ENCODE peak calls at places on chromosomes 13 and 19, in six cellular contexts. K, N, E, F, T and B are unnamed samples. For H3K27me3 and H3K4me1, the result is how much of the 10 kb centered on the place peaks cover.

GRCh38 chr13:49711218-49711863 is 20.1 kb upstream of the EBPL start:
- DNase-seq in K (no peak), N (no peak), E (no peak), F (no peak), T (no peak), B (no peak)

GRCh38 chr13:97101912-97102311 is 107.6 kb upstream of the OXGR1 start:
- DNase-seq in K (no peak), N (no peak), E (no peak), F (no peak), T (no peak), B (no peak)

GRCh38 chr13:60379837-60380236 is 17.2 kb upstream of the TDRD3 start:
- DNase-seq in K (no peak), N (no peak), E (no peak), F (no peak), T (no peak), B (no peak)

GRCh38 chr19:42290523-42291436 is 11.2 kb upstream of the PRR19 start:
- DNase-seq in K (peak), N (no peak), E (peak), F (peak), T (no peak), B (no peak)

GRCh38 chr19:16268676-16269319 is 55.8 kb upstream of the KLF2 start:
- DNase-seq in K (peak), N (no peak), E (no peak), F (no peak), T (no peak), B (no peak)

GRCh38 chr13:98150836-98151489 is 8.1 kb downstream of the FARP1 start:
- DNase-seq in K (no peak), N (no peak), E (no peak), F (no peak), T (no peak), B (no peak)

GRCh38 chr13:112968380-112968909 is 569 bp upstream of the MCF2L start:
- DNase-seq in K (peak), N (peak), E (peak), F (peak), T (no peak), B (peak)

GRCh38 chr19:48630289-48631036 is 6.7 kb downstream of the DBP start:
- DNase-seq in K (no peak), N (peak), E (peak), F (peak), T (no peak), B (peak)

GRCh38 chr19:22332924-22333323 is 46.7 kb downstream of the ZNF729 start:
- DNase-seq in K (no peak), N (no peak), E (no peak), F (no peak), T (no peak), B (no peak)

GRCh38 chr13:68940049-68940448 is 1167.6 kb upstream of the ATXN8OS start:
- DNase-seq in K (no peak), N (no peak), E (no peak), F (no peak), T (no peak), B (no peak)

GRCh38 chr13:48320906-48321510 is 17.5 kb downstream of the RB1 start:
- DNase-seq in K (no peak), N (peak), E (no peak), F (no peak), T (no peak), B (no peak)

GRCh38 chr13:20230913-20231838 is 943 bp downstream of the GJB6 start:
- DNase-seq in K (no peak), N (no peak), E (no peak), F (no peak), T (no peak), B (no peak)

GRCh38 chr13:45875951-45876350 is 24.4 kb upstream of the SIAH3 start:
- DNase-seq in K (no peak), N (no peak), E (no peak), F (no peak), T (no peak), B (no peak)

GRCh38 chr19:55188620-55189019 is 8.5 kb upstream of the SYT5 start:
- DNase-seq in K (no peak), N (no peak), E (no peak), F (no peak), T (no peak), B (no peak)

GRCh38 chr13:42211704-42212103 is 60.2 kb upstream of the AKAP11 start:
- DNase-seq in K (no peak), N (no peak), E (no peak), F (no peak), T (no peak), B (no peak)

GRCh38 chr19:3723883-3724282 is 15.7 kb downstream of the TJP3 start:
- DNase-seq in K (no peak), N (no peak), E (no peak), F (no peak), T (no peak), B (no peak)

GRCh38 chr13:45362939-45363338 is 22.0 kb upstream of the TPT1 start:
- DNase-seq in K (no peak), N (no peak), E (no peak), F (no peak), T (no peak), B (no peak)

GRCh38 chr13:96018135-96018534 is 35.1 kb downstream of the UGGT2 start:
- DNase-seq in K (no peak), N (no peak), E (no peak), F (no peak), T (no peak), B (no peak)

GRCh38 chr13:28704919-28705318 is 13.9 kb downstream of the SLC46A3 start:
- DNase-seq in K (no peak), N (no peak), E (no peak), F (no peak), T (no peak), B (no peak)

GRCh38 chr19:47778089-47778953 is at the start of gene SELENOW:
- DNase-seq in K (peak), N (peak), E (peak), F (peak), T (peak), B (peak)

GRCh38 chr13:111958612-111959395 is 108.1 kb upstream of the SOX1 start:
- DNase-seq in K (no peak), N (no peak), E (no peak), F (no peak), T (no peak), B (no peak)

GRCh38 chr19:22628401-22628800 is 5.7 kb upstream of the ZNF492 start:
- DNase-seq in K (no peak), N (no peak), E (no peak), F (no peak), T (no peak), B (no peak)

GRCh38 chr19:17888260-17888659 is 16.5 kb downstream of the SLC5A5 start:
- DNase-seq in K (no peak), N (no peak), E (no peak), F (no peak), T (no peak), B (no peak)

GRCh38 chr13:90184355-90184754 is 1163.1 kb upstream of the MIR17HG start:
- DNase-seq in K (no peak), N (no peak), E (no peak), F (no peak), T (no peak), B (no peak)

GRCh38 chr19:18223860-18224524 is 2.2 kb downstream of the PDE4C start:
- DNase-seq in K (no peak), N (peak), E (peak), F (peak), T (no peak), B (peak)

GRCh38 chr13:110593430-110594130 is 21.8 kb upstream of the NAXD start:
- DNase-seq in K (no peak), N (no peak), E (no peak), F (no peak), T (peak), B (no peak)

DNA sequence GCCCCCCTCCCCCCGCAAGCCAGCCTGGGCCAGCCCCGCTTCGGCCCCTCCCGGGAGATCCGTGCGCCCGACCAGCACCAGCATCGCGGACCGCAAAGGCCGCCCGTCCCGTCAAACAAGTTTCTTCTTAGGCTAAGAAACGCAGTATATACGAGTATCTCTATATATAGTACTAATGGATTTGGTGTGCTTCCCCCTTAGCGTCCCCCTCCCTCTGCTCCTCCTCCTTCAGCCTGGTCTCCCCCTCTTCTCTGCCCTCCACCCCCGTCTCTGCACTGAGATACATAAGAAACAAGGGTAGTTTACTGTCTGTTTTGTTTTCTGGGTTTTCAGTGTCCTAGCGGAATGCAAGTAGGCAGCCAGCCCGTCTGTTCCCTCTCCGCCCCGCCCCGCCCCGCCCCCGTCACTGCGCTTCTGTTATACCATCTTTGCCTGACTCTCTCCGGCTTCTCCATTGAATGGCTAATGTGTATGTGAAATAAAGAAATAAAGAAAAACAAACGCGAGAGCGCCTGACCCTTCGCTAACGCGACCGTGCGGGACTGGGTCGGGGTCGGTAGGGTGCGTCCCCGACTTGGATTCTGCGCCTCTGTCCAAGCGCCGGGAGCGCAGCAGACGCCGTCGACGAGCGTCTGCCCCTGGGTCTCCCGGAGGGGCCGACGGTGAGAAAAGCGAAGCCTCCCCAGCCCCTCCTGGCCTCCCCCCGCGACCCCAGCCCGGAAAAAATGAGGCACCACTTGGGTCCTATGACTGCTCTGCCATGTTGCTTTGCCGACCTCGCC is 4.2 kb downstream of the LYL1 start:
- DNase-seq in K (no peak), N (no peak), E (no peak), F (no peak), T (no peak), B (no peak)
- H3K27me3 ChIP-seq in K (under half), N (under half), E (under half), F (under half), T (under half), B (under half)

DNA sequence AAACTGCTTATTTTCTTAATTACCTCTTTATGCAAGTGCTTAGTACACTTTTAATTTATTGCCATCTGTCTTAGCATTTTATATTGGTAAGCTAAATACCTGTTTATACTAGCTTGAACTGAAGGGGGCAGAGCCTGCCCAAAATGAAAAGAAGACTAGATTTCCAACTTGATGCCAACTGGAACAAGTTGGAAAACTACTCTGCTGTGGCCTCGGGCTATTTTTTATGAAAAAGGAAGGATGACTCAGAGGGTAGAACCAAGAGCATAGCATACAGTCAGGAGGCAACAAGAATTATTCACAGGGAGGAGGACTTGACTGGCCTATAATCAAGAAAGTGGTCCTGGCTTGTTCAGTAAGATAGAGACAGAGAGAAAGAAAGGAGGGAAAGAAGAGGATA is 150.3 kb downstream of the NDFIP2 start:
- DNase-seq in K (no peak), N (no peak), E (no peak), F (no peak), T (no peak), B (no peak)
- TF ChIP-seq CTCF in K (no peak), N (no peak), E (no peak), F (peak), T (no peak), B (peak)

GRCh38 chr19:35744335-35744687 is 907 bp downstream of the U2AF1L4 start:
- DNase-seq in K (no peak), N (no peak), E (no peak), F (no peak), T (no peak), B (no peak)

GRCh38 chr19:35746087-35746462 is 624 bp downstream of the PSENEN start:
- DNase-seq in K (no peak), N (no peak), E (no peak), F (no peak), T (no peak), B (no peak)

GRCh38 chr19:35746556-35746955 is 1.1 kb downstream of the PSENEN start:
- DNase-seq in K (no peak), N (no peak), E (peak), F (no peak), T (no peak), B (no peak)

GRCh38 chr19:35744688-35745327 is 410 bp downstream of the U2AF1L4 start:
- DNase-seq in K (peak), N (peak), E (peak), F (peak), T (peak), B (peak)

GRCh38 chr19:35745328-35746086 is at the start of the genes PSENEN and U2AF1L4:
- DNase-seq in K (peak), N (peak), E (peak), F (peak), T (peak), B (peak)
- H3K4me1 ChIP-seq in K (half or more), N (under half), E (under half), F (under half), T (under half), B (half or more)

DNA sequence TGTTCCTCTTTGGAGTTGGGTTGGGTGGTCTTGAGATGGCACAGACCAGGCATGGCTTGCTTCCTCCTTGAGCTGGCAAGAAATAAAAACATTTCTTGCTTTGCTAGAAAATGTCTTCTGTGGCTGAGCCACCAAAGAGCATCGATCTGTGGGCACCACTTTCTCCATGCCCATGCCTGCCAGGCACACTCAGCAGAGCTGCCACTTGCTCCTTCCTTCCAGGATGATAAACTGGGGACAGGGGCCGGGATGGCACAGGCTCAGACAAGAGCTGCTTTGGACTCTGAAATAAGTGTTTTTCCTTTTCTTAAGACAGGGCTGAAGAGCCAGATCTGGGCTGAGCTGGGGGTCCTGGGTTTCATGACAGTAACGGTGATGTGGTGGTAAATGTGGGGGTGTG is 32.8 kb downstream of the NFIX start:
- DNase-seq in K (no peak), N (no peak), E (no peak), F (no peak), T (no peak), B (no peak)
- H3K27me3 ChIP-seq in K (under half), N (under half), E (under half), F (under half), T (under half), B (under half)

DNA sequence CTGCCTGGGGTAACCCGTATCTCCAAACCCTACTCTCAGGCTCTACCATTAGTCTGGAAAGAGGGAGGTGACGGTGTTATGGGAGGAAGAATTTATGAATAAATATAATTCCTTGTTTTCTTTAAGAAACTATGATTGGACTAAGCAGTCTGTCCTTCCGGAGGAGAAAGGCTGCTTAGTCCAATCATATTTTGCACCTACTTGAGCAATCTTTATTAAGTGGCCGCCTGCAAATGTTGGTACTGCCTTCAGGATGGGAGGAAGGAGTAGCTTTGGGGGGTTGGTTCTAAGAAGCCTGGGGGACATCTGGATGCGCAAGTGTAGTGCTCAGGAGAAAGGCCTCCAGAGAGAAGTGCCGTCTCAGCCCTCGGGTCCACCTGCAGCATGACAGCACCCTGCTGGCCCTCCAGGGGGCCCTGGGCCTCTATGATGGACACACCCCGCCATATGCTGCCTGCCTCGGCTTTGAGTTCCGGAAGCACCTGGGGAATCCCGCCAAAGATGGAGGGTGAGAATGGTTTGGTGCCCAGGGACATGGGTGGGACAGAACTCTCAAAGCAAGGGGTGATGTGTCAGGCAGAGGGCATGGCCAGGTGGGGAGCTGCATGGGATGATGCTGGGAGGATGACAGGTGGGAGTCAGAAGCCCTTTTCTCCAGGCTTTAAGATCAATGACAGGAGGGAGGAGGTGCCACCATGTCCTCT is 4.0 kb downstream of the ACP4 start:
- DNase-seq in K (no peak), N (no peak), E (no peak), F (no peak), T (no peak), B (no peak)
- TF ChIP-seq CTCF in K (no peak), N (no peak), E (no peak), F (no peak), T (no peak), B (no peak)

DNA sequence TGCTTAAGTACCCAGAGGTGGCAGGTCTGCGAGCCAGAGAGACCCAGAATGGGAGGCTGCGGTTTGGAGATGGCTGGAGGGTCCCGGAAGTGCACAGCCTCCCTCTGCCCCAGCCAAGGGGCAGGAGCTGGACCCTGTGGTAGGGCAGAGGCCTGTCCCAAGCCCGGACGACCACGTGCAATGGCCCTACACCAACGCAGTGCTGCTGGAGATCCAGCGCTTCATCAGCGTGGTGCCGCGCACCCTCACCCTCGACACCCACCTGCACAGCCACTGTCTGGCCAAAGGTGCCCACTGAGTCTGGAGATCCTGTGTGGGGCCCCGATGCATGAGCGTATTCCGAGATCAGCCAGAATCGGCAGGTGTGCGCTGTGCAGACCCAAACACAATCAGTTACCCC is 22.8 kb downstream of the CYP2F1 start:
- DNase-seq in K (no peak), N (no peak), E (no peak), F (no peak), T (no peak), B (no peak)
- H3K4me1 ChIP-seq in K (under half), N (under half), E (under half), F (under half), T (under half), B (under half)